ENCODE peak calls at places on chromosomes 16 and 17, in ten cellular contexts. U is body of pancreas, H is stomach, O is neural crest cell, W is omental fat pad, F is BE2C, G is suprapubic skin, K is GM23338, V is choroid plexus epithelial cell, Y is left ventricle myocardium inferior. N is an unnamed sample.

GRCh38 chr17:63702223-63702577 is 2.3 kb upstream of the LIMD2 start:
- DNase-seq in Y (no peak), F (no peak), W (no peak), U (no peak), V (no peak), K (no peak), G (peak), H (peak), O (no peak), N (no peak)

GRCh38 chr17:41666336-41666680 is 22.4 kb upstream of the EIF1 start:
- DNase-seq in F (peak), W (no peak), O (no peak), G (no peak), U (peak), Y (no peak), H (no peak), V (peak), K (peak), N (no peak)

GRCh38 chr17:28256881-28257280 is 62.1 kb upstream of the TMEM97 start:
- DNase-seq in H (no peak), W (no peak), F (no peak), Y (no peak), O (no peak), V (no peak), U (no peak), G (no peak), K (no peak), N (no peak)

GRCh38 chr16:51155199-51155607 is 4.1 kb upstream of the SALL1 start:
- DNase-seq in Y (no peak), U (no peak), V (no peak), O (peak), G (no peak), H (no peak), K (peak), F (no peak), W (no peak), N (peak)

GRCh38 chr17:2854662-2855061 is 58.4 kb downstream of the RAP1GAP2 start:
- DNase-seq in V (no peak), G (no peak), U (peak), H (peak), F (peak), K (peak), Y (peak), W (no peak), O (no peak), N (no peak)

GRCh38 chr16:56824804-56825203 is 40.2 kb upstream of the SLC12A3 start:
- DNase-seq in H (no peak), F (no peak), K (no peak), Y (no peak), W (no peak), V (no peak), U (no peak), G (no peak), O (no peak), N (no peak)

GRCh38 chr17:76586741-76587487 is 1.3 kb upstream of the ST6GALNAC2 start:
- DNase-seq in U (no peak), V (no peak), F (peak), O (no peak), K (peak), Y (no peak), W (no peak), G (no peak), H (no peak), N (peak)

GRCh38 chr16:86261379-86261778 is 248.9 kb upstream of the FOXF1 start:
- DNase-seq in U (no peak), O (no peak), H (no peak), G (no peak), Y (no peak), W (no peak), F (peak), K (no peak), V (peak), N (no peak)

GRCh38 chr17:68435876-68436842 is 21.1 kb downstream of the WIPI1 start:
- DNase-seq in Y (peak), V (peak), U (peak), F (peak), K (peak), G (peak), H (peak), O (peak), W (peak), N (peak)

GRCh38 chr16:54140057-54140787 is 146.4 kb downstream of the IRX3 start:
- DNase-seq in Y (no peak), W (no peak), U (no peak), V (peak), H (no peak), O (no peak), K (no peak), F (no peak), G (no peak), N (no peak)

GRCh38 chr16:57893559-57894389 is 77.2 kb downstream of the CNGB1 start:
- DNase-seq in V (peak), Y (no peak), K (peak), U (peak), G (no peak), F (no peak), W (no peak), O (no peak), H (no peak), N (no peak)

GRCh38 chr16:70689035-70689969 is 3.4 kb upstream of the MTSS2 start:
- DNase-seq in K (no peak), F (no peak), H (peak), V (no peak), O (no peak), G (no peak), Y (peak), W (no peak), U (peak), N (no peak)

GRCh38 chr16:7590934-7591333 is 258.3 kb downstream of the RBFOX1 start:
- DNase-seq in V (no peak), K (no peak), O (no peak), W (no peak), F (no peak), G (no peak), H (no peak), U (no peak), Y (no peak), N (no peak)

GRCh38 chr16:88495268-88495772 is 42.2 kb downstream of the ZFPM1 start:
- DNase-seq in H (no peak), W (no peak), K (no peak), O (no peak), V (no peak), G (no peak), Y (no peak), U (no peak), F (no peak), N (no peak)

GRCh38 chr17:44628234-44629188 is 27.8 kb upstream of the MEIOC start:
- DNase-seq in V (no peak), U (peak), F (peak), O (peak), K (peak), G (no peak), Y (peak), W (no peak), H (no peak), N (peak)

GRCh38 chr16:14409563-14409962 is 220.5 kb downstream of the PARN start:
- DNase-seq in H (no peak), V (peak), Y (no peak), F (no peak), K (no peak), O (no peak), W (no peak), U (no peak), G (no peak), N (no peak)

GRCh38 chr16:14198603-14199002 is 127.5 kb downstream of the MRTFB start:
- DNase-seq in U (no peak), H (no peak), V (no peak), Y (no peak), W (no peak), G (no peak), K (no peak), O (no peak), F (no peak), N (no peak)

GRCh38 chr17:44903012-44903685 is 3.9 kb upstream of the EFTUD2 start:
- DNase-seq in Y (no peak), K (no peak), V (no peak), G (no peak), O (no peak), W (no peak), F (no peak), H (no peak), U (no peak), N (no peak)

GRCh38 chr16:2462031-2462866 is 2.3 kb downstream of the TEDC2 start:
- DNase-seq in F (no peak), V (no peak), U (no peak), K (no peak), O (no peak), G (no peak), Y (no peak), W (no peak), H (no peak), N (no peak)

GRCh38 chr17:79620207-79621038 is 9.6 kb upstream of the RBFOX3 start:
- DNase-seq in G (peak), K (no peak), U (peak), H (no peak), W (peak), V (no peak), Y (peak), F (no peak), O (no peak), N (no peak)

GRCh38 chr17:69810326-69811035 is 264.5 kb upstream of the KCNJ16 start:
- DNase-seq in U (no peak), V (no peak), F (no peak), H (no peak), O (no peak), Y (no peak), G (no peak), K (no peak), W (no peak), N (no peak)

GRCh38 chr17:4557626-4558310 is 2.6 kb upstream of the MYBBP1A start:
- DNase-seq in U (no peak), V (no peak), O (no peak), K (no peak), G (no peak), F (no peak), Y (no peak), H (no peak), W (no peak), N (no peak)

GRCh38 chr16:29810699-29811169 is 1.3 kb upstream of the PRRT2 start:
- DNase-seq in O (no peak), K (peak), U (no peak), G (no peak), Y (no peak), V (no peak), F (no peak), H (no peak), W (no peak), N (peak)

GRCh38 chr16:84672276-84673202 is 24.2 kb downstream of the KLHL36 start:
- DNase-seq in F (peak), O (peak), U (peak), V (peak), W (peak), K (peak), H (peak), G (peak), Y (peak), N (peak)

GRCh38 chr17:63919311-63919723 is 678 bp upstream of the GH1 start:
- DNase-seq in K (peak), O (peak), H (peak), Y (no peak), W (no peak), F (peak), U (peak), V (peak), G (no peak), N (peak)

GRCh38 chr17:18992454-18993130 is 12.0 kb downstream of the FAM83G start:
- DNase-seq in W (no peak), H (no peak), F (no peak), K (no peak), O (no peak), V (no peak), Y (no peak), G (no peak), U (no peak), N (no peak)

DNA sequence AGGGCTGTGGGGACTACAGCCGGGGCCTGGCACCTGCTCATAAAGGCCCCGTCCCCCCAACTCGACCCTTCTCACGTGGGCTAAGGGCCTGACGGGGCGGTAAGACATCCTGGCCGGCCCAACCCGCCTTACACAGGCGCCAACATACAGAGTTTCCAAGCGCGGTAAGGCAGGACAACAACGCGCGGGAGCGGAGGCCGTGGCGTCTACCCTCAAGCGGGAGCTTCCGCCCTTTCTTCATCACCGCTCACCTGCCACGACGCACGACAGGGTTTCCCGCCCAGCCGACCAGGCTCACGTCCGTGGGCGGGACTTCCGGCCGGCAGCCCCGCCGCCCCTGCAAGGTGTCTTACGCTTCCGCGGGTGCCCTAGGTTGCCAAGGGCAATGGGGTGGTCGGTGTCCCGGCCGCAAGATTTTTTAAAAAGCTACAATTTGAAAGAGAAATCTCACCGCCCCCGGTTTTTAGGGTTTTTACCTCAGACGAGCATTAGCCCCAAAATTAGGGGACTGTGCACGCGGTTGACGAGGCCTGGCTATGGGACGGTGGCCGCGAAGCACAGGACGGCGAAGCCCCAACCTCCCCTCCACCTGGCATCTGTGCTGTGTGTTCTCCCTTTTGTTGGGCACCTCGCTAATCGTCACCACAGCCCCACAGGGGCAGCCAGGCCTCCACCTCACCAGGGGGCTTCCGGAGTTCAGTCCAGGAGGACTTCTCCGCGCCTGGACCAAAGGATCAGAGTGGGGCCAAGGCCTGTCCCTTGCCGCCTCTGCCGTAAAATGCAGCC is at the start of gene TERB1:
- DNase-seq in G (no peak), H (no peak), W (no peak), O (no peak), V (no peak), Y (no peak), K (peak), U (no peak), F (no peak), N (no peak)
- TF ChIP-seq CTCF in G (no peak), H (no peak), W (no peak), O (no peak), V (no peak), Y (no peak), K (no peak), U (no peak), F (no peak), N (no peak)

GRCh38 chr16:4802659-4803287 is 340 bp upstream of the ROGDI start:
- DNase-seq in O (peak), H (peak), W (peak), U (peak), G (peak), V (peak), F (peak), Y (peak), K (peak), N (peak)
- TF ChIP-seq CTCF in O (no peak), H (peak), W (no peak), U (no peak), G (peak), V (no peak), F (no peak), Y (peak), K (no peak), N (no peak)

GRCh38 chr17:80649672-80650338 is 105.2 kb downstream of the RPTOR start:
- DNase-seq in F (peak), G (no peak), H (no peak), O (peak), K (peak), Y (peak), V (peak), U (peak), W (no peak), N (peak)
- TF ChIP-seq CTCF in F (peak), G (peak), H (no peak), O (peak), K (peak), Y (peak), V (peak), U (no peak), W (no peak), N (peak)

GRCh38 chr16:73232555-73233422 is 184.9 kb upstream of the ZFHX3 start:
- DNase-seq in K (no peak), F (peak), W (peak), H (no peak), V (peak), U (peak), O (no peak), G (no peak), Y (peak), N (no peak)
- TF ChIP-seq CTCF in K (no peak), F (no peak), W (no peak), H (no peak), V (no peak), U (no peak), O (no peak), G (no peak), Y (no peak), N (no peak)

DNA sequence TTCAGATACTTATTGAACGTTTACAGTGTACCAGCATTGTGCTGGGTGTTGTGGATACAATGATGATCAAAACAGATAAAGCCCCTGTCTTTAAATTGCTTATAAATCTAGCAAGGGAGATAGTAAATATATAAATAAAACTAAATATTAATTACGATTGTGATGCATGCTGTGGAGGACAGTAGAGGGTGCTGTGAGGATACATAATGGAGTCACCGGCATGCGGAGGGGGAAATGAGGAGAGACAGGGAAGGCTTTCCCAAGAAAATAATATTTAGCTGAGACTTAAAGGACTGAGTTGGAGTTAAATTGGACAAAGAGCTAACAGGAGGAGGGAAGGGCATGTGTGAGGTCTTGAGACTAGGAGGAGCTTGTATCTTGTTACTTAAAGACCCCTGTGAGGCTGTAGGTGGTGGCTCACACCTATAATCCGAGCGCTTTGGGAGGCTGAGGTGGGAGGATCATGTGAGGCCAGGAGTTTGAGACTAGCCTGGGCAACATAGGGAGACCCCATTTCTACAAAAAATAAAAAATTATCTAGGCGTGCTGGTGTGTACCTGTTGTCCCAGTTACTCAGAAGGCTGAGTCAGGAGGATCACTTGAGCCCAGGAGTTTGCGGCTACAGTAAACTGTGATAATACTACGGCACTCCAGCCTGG is 2.4 kb downstream of the DHRS7B start:
- DNase-seq in U (peak), W (no peak), V (peak), K (peak), Y (no peak), F (peak), G (no peak), O (no peak), H (no peak), N (no peak)
- TF ChIP-seq CTCF in U (peak), W (no peak), V (peak), K (peak), Y (peak), F (peak), G (peak), O (peak), H (peak), N (no peak)

GRCh38 chr17:36935681-36936454 is 1.4 kb upstream of the LHX1 start:
- DNase-seq in O (no peak), Y (no peak), K (peak), G (no peak), F (no peak), V (no peak), W (no peak), H (no peak), U (no peak), N (no peak)

GRCh38 chr17:36936455-36936934 is 780 bp upstream of the LHX1 start:
- DNase-seq in H (no peak), K (peak), Y (no peak), F (peak), W (no peak), O (peak), G (no peak), U (no peak), V (no peak), N (peak)

GRCh38 chr17:36938566-36939058 is 1.3 kb downstream of the LHX1 start:
- DNase-seq in G (no peak), U (no peak), F (no peak), Y (no peak), K (no peak), V (no peak), O (no peak), H (no peak), W (no peak), N (no peak)

GRCh38 chr17:36937961-36938565 is 788 bp downstream of the LHX1 start:
- DNase-seq in V (peak), Y (no peak), G (no peak), W (no peak), K (peak), O (peak), F (no peak), H (no peak), U (no peak), N (peak)

GRCh38 chr17:36937001-36937960 is at the start of gene LHX1:
- DNase-seq in V (no peak), F (no peak), G (no peak), K (peak), Y (no peak), O (no peak), U (no peak), H (no peak), W (no peak), N (no peak)
- TF ChIP-seq CTCF in V (no peak), F (no peak), G (no peak), K (no peak), Y (no peak), O (no peak), U (no peak), H (no peak), W (no peak), N (no peak)

GRCh38 chr17:75244133-75244866 is 17.1 kb downstream of the GGA3 start:
- DNase-seq in V (no peak), H (no peak), O (no peak), Y (no peak), F (no peak), K (no peak), G (no peak), U (no peak), W (no peak), N (no peak)
- TF ChIP-seq CTCF in V (no peak), H (no peak), O (no peak), Y (no peak), F (no peak), K (no peak), G (no peak), U (no peak), W (no peak), N (no peak)

DNA sequence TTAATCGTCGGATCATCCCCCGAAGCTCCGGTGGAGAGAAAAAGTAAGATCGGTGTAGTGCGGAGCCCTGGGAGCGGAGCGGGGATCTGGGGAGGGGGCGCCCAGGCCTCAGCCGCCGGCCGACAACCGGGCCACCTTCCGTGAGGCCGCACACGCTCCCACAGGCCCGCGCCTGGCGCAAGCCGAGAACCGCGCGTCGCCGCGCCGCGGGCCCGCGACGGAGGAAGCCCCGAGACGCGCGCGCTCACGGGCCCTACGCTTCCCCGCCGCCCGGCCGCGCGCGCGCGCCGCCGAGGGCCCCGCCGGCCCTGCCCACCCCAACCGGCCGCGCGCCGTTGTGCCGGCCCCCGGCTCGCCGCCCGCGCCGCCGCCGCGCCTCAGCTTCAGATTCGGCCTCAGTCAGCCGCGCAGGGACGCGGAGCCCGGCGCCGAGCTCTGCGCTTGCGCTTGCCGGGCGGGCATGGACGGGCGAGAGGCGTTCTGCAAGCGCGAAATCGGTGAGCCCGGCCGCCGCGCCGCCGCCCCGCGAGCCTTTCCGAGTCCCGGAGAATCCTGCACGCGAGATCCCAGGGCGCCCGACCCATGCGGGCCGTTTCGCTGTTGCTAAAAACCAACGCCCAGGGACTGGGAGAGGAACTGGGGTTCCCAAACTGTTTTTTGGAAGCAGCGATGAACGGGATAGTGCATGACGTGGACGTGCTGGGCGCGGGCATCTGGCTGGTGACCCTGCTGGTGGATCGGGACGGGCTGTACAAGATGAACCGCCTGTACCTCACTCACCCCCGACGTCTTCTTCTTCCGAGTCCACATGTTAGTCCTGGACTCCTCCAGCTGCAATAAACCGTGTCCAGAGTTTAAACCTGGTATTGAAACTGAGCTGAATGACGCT is 28.0 kb upstream of the LRRC37A start:
- DNase-seq in O (peak), H (peak), V (peak), W (peak), G (peak), F (peak), K (peak), Y (peak), U (peak), N (peak)
- TF ChIP-seq CTCF in O (no peak), H (no peak), V (no peak), W (no peak), G (no peak), F (peak), K (no peak), Y (no peak), U (no peak), N (no peak)

N was measured in nephron progenitor cell.